ENCODE peak calls at places on chromosome 14, in six cellular contexts. S is transverse colon, E is fibroblast of mammary gland, N is mammary epithelial cell, R is Caco-2, Z is IMR-90. B is an unnamed sample.

GRCh38 chr14:85991156-85991555 is 461.2 kb downstream of the FLRT2 start:
- DNase-seq in R (no peak), E (peak; percentile 72), N (no peak), Z (peak; percentile 82), S (no peak), B (peak; percentile 16)

GRCh38 chr14:37329189-37330001 is 131.7 kb downstream of the MIPOL1 start:
- DNase-seq in E (no peak), S (no peak), N (no peak), Z (no peak), R (no peak), B (no peak)

GRCh38 chr14:70788893-70789292 is 20.4 kb downstream of the MAP3K9 start:
- DNase-seq in N (no peak), Z (no peak), R (no peak), E (no peak), S (no peak), B (no peak)

GRCh38 chr14:41362134-41362533 is 244.5 kb upstream of the LRFN5 start:
- DNase-seq in N (no peak), E (peak; percentile 34), R (no peak), S (no peak), Z (no peak), B (no peak)

GRCh38 chr14:96554315-96554910 is 52.2 kb downstream of the PAPOLA start:
- DNase-seq in R (no peak), Z (no peak), E (no peak), N (no peak), S (no peak), B (no peak)

GRCh38 chr14:37116933-37117844 is 55.2 kb downstream of the SLC25A21 start:
- DNase-seq in Z (peak; percentile 60), E (peak; percentile 84), S (no peak), N (peak; percentile 68), R (no peak), B (peak; percentile 34)

GRCh38 chr14:103023881-103024473 is 33.4 kb downstream of the CDC42BPB start:
- DNase-seq in R (no peak), Z (peak; percentile 91), N (no peak), S (no peak), E (peak; percentile 77), B (peak; percentile 52)

GRCh38 chr14:85087201-85087600 is 442.7 kb upstream of the FLRT2 start:
- DNase-seq in E (peak; percentile 53), R (no peak), S (no peak), Z (peak; percentile 38), N (peak; percentile 37), B (peak; percentile 43)

GRCh38 chr14:105861985-105862465 is 335.6 kb downstream of the TMEM121 start:
- DNase-seq in N (no peak), E (no peak), R (no peak), S (peak; percentile 27), Z (no peak), B (no peak)

GRCh38 chr14:96631030-96631429 is 128.8 kb downstream of the PAPOLA start:
- DNase-seq in R (no peak), Z (no peak), N (no peak), S (peak; percentile 5), E (no peak), B (no peak)

GRCh38 chr14:28488658-28489057 is 277.9 kb upstream of the FOXG1 start:
- DNase-seq in E (no peak), S (no peak), R (no peak), Z (no peak), N (peak; percentile 28), B (no peak)

GRCh38 chr14:34436118-34436905 is 25.7 kb downstream of the SPTSSA start:
- DNase-seq in Z (peak; percentile 87), R (no peak), E (peak; percentile 83), N (peak; percentile 53), S (no peak), B (peak; percentile 67)

GRCh38 chr14:85813040-85813439 is 283.1 kb downstream of the FLRT2 start:
- DNase-seq in Z (no peak), S (no peak), N (no peak), R (no peak), E (no peak), B (no peak)

GRCh38 chr14:94867931-94868597 is 98.2 kb upstream of the GSC start:
- DNase-seq in R (no peak), S (no peak), N (peak; percentile 15), E (peak; percentile 52), Z (no peak), B (peak; percentile 1)

GRCh38 chr14:99080306-99080705 is 191.7 kb downstream of the BCL11B start:
- DNase-seq in N (no peak), E (no peak), Z (no peak), S (no peak), R (no peak), B (no peak)

GRCh38 chr14:60025586-60025985 is 66.1 kb upstream of the PCNX4 start:
- DNase-seq in S (no peak), R (no peak), E (no peak), Z (no peak), N (no peak), B (no peak)

GRCh38 chr14:75049731-75050201 is 1.5 kb downstream of the MLH3 start:
- DNase-seq in S (no peak), E (peak; percentile 76), Z (no peak), R (no peak), N (no peak), B (peak; percentile 56)

GRCh38 chr14:64722842-64723447 is 18.7 kb downstream of the PLEKHG3 start:
- DNase-seq in S (no peak), Z (no peak), R (no peak), E (no peak), N (peak; percentile 94), B (no peak)

GRCh38 chr14:99755629-99756603 is 37.3 kb upstream of the EML1 start:
- DNase-seq in N (peak; percentile 56), R (no peak), Z (peak; percentile 95), S (peak; percentile 73), E (peak; percentile 96), B (peak; percentile 96)

GRCh38 chr14:47675239-47675488 is 241 bp downstream of the MDGA2 start:
- DNase-seq in S (no peak), E (no peak), N (peak; percentile 0), Z (no peak), R (no peak), B (no peak)

GRCh38 chr14:47675489-47676300 is at the start of gene MDGA2:
- DNase-seq in E (peak; percentile 11), S (no peak), Z (no peak), N (peak; percentile 5), R (no peak), B (no peak)

GRCh38 chr14:47678157-47678556 is 2.8 kb upstream of the MDGA2 start:
- DNase-seq in Z (no peak), N (no peak), S (no peak), R (no peak), E (no peak), B (no peak)

GRCh38 chr14:47676301-47676617 is 854 bp upstream of the MDGA2 start:
- DNase-seq in N (no peak), S (no peak), E (no peak), R (no peak), Z (no peak), B (no peak)

DNA sequence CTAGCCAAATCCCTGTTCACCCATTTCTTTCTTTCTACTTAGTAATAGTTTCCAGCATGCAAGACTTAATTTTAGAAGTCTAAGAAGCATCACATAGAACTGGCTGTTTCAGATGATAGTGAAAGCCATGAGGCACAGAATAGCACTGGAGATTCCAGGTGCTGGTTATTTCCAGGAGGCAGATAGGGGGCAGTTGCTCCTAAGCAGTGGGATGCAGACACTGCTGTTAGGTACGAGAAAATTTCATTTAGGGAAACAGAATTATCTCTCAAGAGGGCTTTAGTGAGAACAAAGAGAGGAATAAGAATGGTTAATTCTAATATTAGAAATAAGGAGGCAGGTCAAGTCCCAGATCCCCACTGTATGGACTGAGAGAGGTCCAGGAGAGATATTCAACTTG is 3.6 kb upstream of the MDGA2 start:
- DNase-seq in Z (no peak), S (no peak), E (no peak), N (no peak), R (no peak), B (no peak)
- TF ChIP-seq CTCF in Z (no peak), S (no peak), E (no peak), N (no peak), R (peak; percentile 22), B (no peak)

DNA sequence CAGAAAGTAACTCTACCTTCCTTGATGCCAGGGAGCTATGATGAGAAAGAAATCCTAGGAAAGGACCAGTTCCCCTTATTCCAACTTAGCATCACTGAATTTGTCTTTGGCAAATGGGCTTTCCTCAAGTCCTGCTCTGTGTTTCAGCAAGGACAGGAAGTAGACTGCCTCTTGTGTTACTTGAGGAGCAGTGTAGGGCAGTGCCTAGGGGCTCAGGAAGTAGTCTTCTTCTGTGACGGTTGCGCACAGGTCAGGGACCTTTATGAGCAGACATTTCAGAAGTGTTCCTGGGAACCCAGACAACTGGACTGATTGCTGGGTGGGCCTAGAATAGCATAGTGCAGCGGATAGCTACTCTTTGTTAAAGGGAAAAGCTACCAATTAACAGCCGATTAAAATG is 2.7 kb downstream of the LGALS3 start:
- DNase-seq in Z (peak; percentile 22), R (no peak), N (no peak), S (peak; percentile 54), E (peak; percentile 74), B (no peak)
- TF ChIP-seq CTCF in Z (no peak), R (no peak), N (peak; percentile 4), S (peak; percentile 17), E (peak; percentile 36), B (no peak)

GRCh38 chr14:21861153-21861552 is 187.5 kb upstream of the OR4E1 start:
- DNase-seq in E (no peak), Z (no peak), S (no peak), R (no peak), N (no peak), B (no peak)

GRCh38 chr14:21863289-21863688 is 189.7 kb upstream of the OR4E1 start:
- DNase-seq in S (no peak), R (no peak), N (no peak), Z (no peak), E (no peak), B (no peak)

DNA sequence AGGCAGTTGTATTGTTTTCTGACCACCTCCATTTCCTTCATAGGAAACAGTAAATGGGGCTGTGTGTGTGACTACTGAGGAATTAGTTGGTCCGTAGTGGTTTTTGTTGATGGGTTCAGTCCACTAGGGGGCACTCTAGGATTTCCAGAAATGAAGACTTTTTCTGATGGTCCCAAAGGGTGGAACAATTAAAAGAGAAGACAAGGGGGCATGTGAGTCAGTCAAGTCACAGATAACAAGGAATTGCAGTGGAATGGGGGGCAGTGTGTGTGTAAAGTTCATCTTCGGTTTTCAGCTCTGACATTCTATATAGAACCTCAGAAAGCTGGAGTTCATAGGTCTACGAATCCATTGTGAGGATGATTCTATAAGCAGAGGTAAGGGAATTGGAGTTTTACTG is 186.6 kb upstream of the OR4E1 start:
- DNase-seq in E (peak; percentile 29), N (peak; percentile 22), Z (no peak), S (no peak), R (no peak), B (no peak)
- TF ChIP-seq CTCF in E (peak; percentile 44), N (peak; percentile 63), Z (peak; percentile 25), S (peak; percentile 25), R (peak; percentile 19), B (peak; percentile 9)

GRCh38 chr14:30558675-30559555 is at the start of gene G2E3:
- DNase-seq in Z (peak; percentile 80), S (peak; percentile 92), N (peak; percentile 80), E (peak; percentile 79), R (peak; percentile 86), B (peak; percentile 81)

GRCh38 chr14:30560581-30560980 is 1.6 kb downstream of the G2E3 start:
- DNase-seq in N (no peak), S (no peak), Z (no peak), E (no peak), R (no peak), B (no peak)

GRCh38 chr14:30564235-30564867 is 5.4 kb downstream of the G2E3 start:
- DNase-seq in Z (no peak), R (no peak), S (no peak), N (no peak), E (no peak), B (no peak)

GRCh38 chr14:30558362-30558674 is 640 bp upstream of the G2E3 start:
- DNase-seq in R (no peak), E (no peak), S (no peak), Z (no peak), N (no peak), B (no peak)

GRCh38 chr14:30559638-30560071 is 697 bp downstream of the G2E3 start:
- DNase-seq in R (no peak), S (no peak), E (peak; percentile 46), Z (peak; percentile 42), N (peak; percentile 38), B (peak; percentile 30)
- TF ChIP-seq CTCF in R (no peak), S (no peak), E (no peak), Z (no peak), N (no peak), B (no peak)